ENCODE peak calls at places on chromosomes 5 and 9, in nine cellular contexts. O is Peyer's patch; W is mesendoderm; Q is effector memory CD8-positive, alpha-beta T cell; D is frontal cortex; U is lung microvascular endothelial cell; L is left lung; I is neural crest cell; K is RKO. T is an unnamed sample.

GRCh38 chr9:17824927-17825659 is 246.2 kb downstream of the SH3GL2 start:
- DNase-seq in O (no peak), W (no peak), Q (no peak), D (no peak), U (no peak), L (no peak), I (no peak), K (no peak), T (no peak)

GRCh38 chr9:134406366-134407122 is 80.3 kb downstream of the RXRA start:
- DNase-seq in O (no peak), W (no peak), Q (no peak), D (no peak), U (peak), L (no peak), I (no peak), K (no peak), T (peak)

GRCh38 chr5:19314840-19315239 is 673.2 kb downstream of the CDH18 start:
- DNase-seq in O (no peak), W (peak), Q (no peak), D (no peak), U (no peak), L (no peak), I (no peak), K (peak), T (no peak)

GRCh38 chr5:61023131-61023530 is 78.1 kb downstream of the NDUFAF2 start:
- DNase-seq in O (no peak), W (no peak), Q (no peak), D (no peak), U (no peak), L (no peak), I (no peak), K (no peak), T (no peak)

GRCh38 chr9:129845373-129845772 is 10.1 kb downstream of the USP20 start:
- DNase-seq in O (no peak), W (no peak), Q (no peak), D (no peak), U (no peak), L (no peak), I (no peak), K (no peak), T (no peak)

GRCh38 chr5:80055491-80056170 is 20.5 kb downstream of the THBS4 start:
- DNase-seq in O (no peak), W (peak), Q (no peak), D (no peak), U (no peak), L (peak), I (no peak), K (no peak), T (no peak)

GRCh38 chr9:127954831-127955293 is 17.2 kb upstream of the DPM2 start:
- DNase-seq in O (no peak), W (no peak), Q (no peak), D (peak), U (no peak), L (no peak), I (no peak), K (no peak), T (no peak)

GRCh38 chr5:151123897-151124751 is 33.5 kb downstream of the ANXA6 start:
- DNase-seq in O (peak), W (no peak), Q (no peak), D (no peak), U (peak), L (no peak), I (no peak), K (peak), T (peak)

GRCh38 chr9:82606761-82607382 is 456.1 kb downstream of the RASEF start:
- DNase-seq in O (peak), W (peak), Q (no peak), D (peak), U (peak), L (no peak), I (peak), K (peak), T (peak)

GRCh38 chr5:141705503-141705902 is 23.5 kb upstream of the ARAP3 start:
- DNase-seq in O (no peak), W (no peak), Q (no peak), D (no peak), U (no peak), L (no peak), I (no peak), K (no peak), T (no peak)

GRCh38 chr9:75907329-75907728 is 16.9 kb downstream of the PCSK5 start:
- DNase-seq in O (peak), W (no peak), Q (no peak), D (no peak), U (no peak), L (no peak), I (no peak), K (no peak), T (no peak)

GRCh38 chr5:167688331-167688730 is 603.1 kb upstream of the WWC1 start:
- DNase-seq in O (no peak), W (no peak), Q (no peak), D (no peak), U (no peak), L (no peak), I (no peak), K (no peak), T (no peak)

T was measured in A673.